ENCODE peak calls at places on chromosomes 5 and 9, in seven cellular contexts. One of them, this sample, is unnamed.

GRCh38 chr9:105089874-105090273 is 154.6 kb upstream of the SLC44A1 start:
- DNase-seq in hypothalamus: no peak
- DNase-seq in kidney epithelial cell: no peak
- DNase-seq in activated CD4-positive, alpha-beta T cell treated with anti-CD3 and anti-CD28 coated beads for 48 hours: no peak
- DNase-seq in GM23248: no peak
- DNase-seq in dermis microvascular lymphatic vessel endothelial cell: no peak
- DNase-seq in mesendoderm: no peak
- DNase-seq in this sample: no peak

GRCh38 chr5:171946382-171946781 is 60.1 kb downstream of the FBXW11 start:
- DNase-seq in GM23248: no peak
- DNase-seq in kidney epithelial cell: no peak
- DNase-seq in dermis microvascular lymphatic vessel endothelial cell: no peak
- DNase-seq in mesendoderm: peak; percentile 82
- DNase-seq in activated CD4-positive, alpha-beta T cell treated with anti-CD3 and anti-CD28 coated beads for 48 hours: no peak
- DNase-seq in hypothalamus: no peak
- DNase-seq in this sample: no peak

GRCh38 chr5:158117467-158118165 is 258.7 kb upstream of the CLINT1 start:
- DNase-seq in hypothalamus: no peak
- DNase-seq in mesendoderm: no peak
- DNase-seq in activated CD4-positive, alpha-beta T cell treated with anti-CD3 and anti-CD28 coated beads for 48 hours: no peak
- DNase-seq in dermis microvascular lymphatic vessel endothelial cell: no peak
- DNase-seq in GM23248: peak; percentile 87
- DNase-seq in kidney epithelial cell: no peak
- DNase-seq in this sample: no peak

GRCh38 chr9:36748322-36748899 is 175.7 kb downstream of the MELK start:
- DNase-seq in mesendoderm: peak; percentile 64
- DNase-seq in GM23248: peak; percentile 68
- DNase-seq in dermis microvascular lymphatic vessel endothelial cell: peak; percentile 57
- DNase-seq in kidney epithelial cell: no peak
- DNase-seq in activated CD4-positive, alpha-beta T cell treated with anti-CD3 and anti-CD28 coated beads for 48 hours: peak; percentile 48
- DNase-seq in hypothalamus: no peak
- DNase-seq in this sample: peak; percentile 36

GRCh38 chr9:79255681-79256080 is 316.1 kb upstream of the TLE4 start:
- DNase-seq in hypothalamus: no peak
- DNase-seq in mesendoderm: no peak
- DNase-seq in GM23248: no peak
- DNase-seq in dermis microvascular lymphatic vessel endothelial cell: no peak
- DNase-seq in kidney epithelial cell: no peak
- DNase-seq in activated CD4-positive, alpha-beta T cell treated with anti-CD3 and anti-CD28 coated beads for 48 hours: no peak
- DNase-seq in this sample: no peak

GRCh38 chr5:80254767-80255424 is 952 bp downstream of the SERINC5 start:
- DNase-seq in hypothalamus: peak; percentile 18
- DNase-seq in dermis microvascular lymphatic vessel endothelial cell: peak; percentile 21
- DNase-seq in activated CD4-positive, alpha-beta T cell treated with anti-CD3 and anti-CD28 coated beads for 48 hours: peak; percentile 39
- DNase-seq in mesendoderm: no peak
- DNase-seq in kidney epithelial cell: no peak
- DNase-seq in GM23248: peak; percentile 63
- DNase-seq in this sample: no peak

GRCh38 chr5:179128041-179128365 is 67.8 kb downstream of the ZNF354C start:
- DNase-seq in kidney epithelial cell: no peak
- DNase-seq in hypothalamus: no peak
- DNase-seq in activated CD4-positive, alpha-beta T cell treated with anti-CD3 and anti-CD28 coated beads for 48 hours: no peak
- DNase-seq in dermis microvascular lymphatic vessel endothelial cell: no peak
- DNase-seq in GM23248: no peak
- DNase-seq in mesendoderm: no peak
- DNase-seq in this sample: no peak

GRCh38 chr5:1468247-1468612 is 23.0 kb upstream of the SLC6A3 start:
- DNase-seq in dermis microvascular lymphatic vessel endothelial cell: peak; percentile 26
- DNase-seq in activated CD4-positive, alpha-beta T cell treated with anti-CD3 and anti-CD28 coated beads for 48 hours: peak; percentile 46
- DNase-seq in mesendoderm: peak; percentile 61
- DNase-seq in kidney epithelial cell: no peak
- DNase-seq in hypothalamus: no peak
- DNase-seq in GM23248: peak; percentile 33
- DNase-seq in this sample: peak; percentile 32

GRCh38 chr9:85863875-85864274 is 77.1 kb upstream of the NAA35 start:
- DNase-seq in GM23248: no peak
- DNase-seq in activated CD4-positive, alpha-beta T cell treated with anti-CD3 and anti-CD28 coated beads for 48 hours: no peak
- DNase-seq in hypothalamus: no peak
- DNase-seq in kidney epithelial cell: no peak
- DNase-seq in mesendoderm: no peak
- DNase-seq in dermis microvascular lymphatic vessel endothelial cell: no peak
- DNase-seq in this sample: no peak

GRCh38 chr5:143168171-143168681 is 235.3 kb downstream of the NR3C1 start:
- DNase-seq in activated CD4-positive, alpha-beta T cell treated with anti-CD3 and anti-CD28 coated beads for 48 hours: no peak
- DNase-seq in dermis microvascular lymphatic vessel endothelial cell: no peak
- DNase-seq in hypothalamus: no peak
- DNase-seq in mesendoderm: no peak
- DNase-seq in GM23248: peak; percentile 22
- DNase-seq in kidney epithelial cell: no peak
- DNase-seq in this sample: no peak

GRCh38 chr5:122180863-122181519 is 51.6 kb downstream of the ZNF474 start:
- DNase-seq in activated CD4-positive, alpha-beta T cell treated with anti-CD3 and anti-CD28 coated beads for 48 hours: no peak
- DNase-seq in hypothalamus: no peak
- DNase-seq in kidney epithelial cell: peak; percentile 89
- DNase-seq in dermis microvascular lymphatic vessel endothelial cell: peak; percentile 73
- DNase-seq in mesendoderm: peak; percentile 49
- DNase-seq in GM23248: peak; percentile 94
- DNase-seq in this sample: no peak

GRCh38 chr9:21656776-21657637 is 145.4 kb upstream of the MTAP start:
- DNase-seq in mesendoderm: no peak
- DNase-seq in activated CD4-positive, alpha-beta T cell treated with anti-CD3 and anti-CD28 coated beads for 48 hours: no peak
- DNase-seq in dermis microvascular lymphatic vessel endothelial cell: no peak
- DNase-seq in kidney epithelial cell: no peak
- DNase-seq in hypothalamus: no peak
- DNase-seq in GM23248: peak; percentile 90
- DNase-seq in this sample: no peak

GRCh38 chr5:25028994-25029393 is 384.2 kb upstream of the CDH10 start:
- DNase-seq in mesendoderm: no peak
- DNase-seq in GM23248: no peak
- DNase-seq in hypothalamus: peak; percentile 3
- DNase-seq in activated CD4-positive, alpha-beta T cell treated with anti-CD3 and anti-CD28 coated beads for 48 hours: no peak
- DNase-seq in kidney epithelial cell: no peak
- DNase-seq in dermis microvascular lymphatic vessel endothelial cell: no peak
- DNase-seq in this sample: peak; percentile 7

GRCh38 chr5:35067985-35068384 is 20.2 kb upstream of the AGXT2 start:
- DNase-seq in kidney epithelial cell: no peak
- DNase-seq in hypothalamus: no peak
- DNase-seq in activated CD4-positive, alpha-beta T cell treated with anti-CD3 and anti-CD28 coated beads for 48 hours: no peak
- DNase-seq in dermis microvascular lymphatic vessel endothelial cell: no peak
- DNase-seq in mesendoderm: no peak
- DNase-seq in GM23248: peak; percentile 39
- DNase-seq in this sample: no peak

GRCh38 chr5:65482727-65483473 is 1.2 kb upstream of the ADAMTS6 start:
- DNase-seq in kidney epithelial cell: no peak
- DNase-seq in dermis microvascular lymphatic vessel endothelial cell: peak; percentile 83
- DNase-seq in GM23248: peak; percentile 73
- DNase-seq in activated CD4-positive, alpha-beta T cell treated with anti-CD3 and anti-CD28 coated beads for 48 hours: no peak
- DNase-seq in hypothalamus: no peak
- DNase-seq in mesendoderm: peak; percentile 86
- DNase-seq in this sample: peak; percentile 9

GRCh38 chr5:177094224-177095087 is 7.7 kb downstream of the FGFR4 start:
- DNase-seq in activated CD4-positive, alpha-beta T cell treated with anti-CD3 and anti-CD28 coated beads for 48 hours: no peak
- DNase-seq in mesendoderm: no peak
- DNase-seq in dermis microvascular lymphatic vessel endothelial cell: no peak
- DNase-seq in hypothalamus: no peak
- DNase-seq in kidney epithelial cell: no peak
- DNase-seq in GM23248: no peak
- DNase-seq in this sample: no peak

GRCh38 chr5:166595274-166595951 is 1696.0 kb upstream of the WWC1 start:
- DNase-seq in kidney epithelial cell: no peak
- DNase-seq in hypothalamus: no peak
- DNase-seq in activated CD4-positive, alpha-beta T cell treated with anti-CD3 and anti-CD28 coated beads for 48 hours: no peak
- DNase-seq in mesendoderm: peak; percentile 16
- DNase-seq in GM23248: no peak
- DNase-seq in dermis microvascular lymphatic vessel endothelial cell: no peak
- DNase-seq in this sample: peak; percentile 40

GRCh38 chr5:138032572-138033274 is at the start of gene FAM13B:
- DNase-seq in mesendoderm: peak; percentile 83
- DNase-seq in kidney epithelial cell: no peak
- DNase-seq in activated CD4-positive, alpha-beta T cell treated with anti-CD3 and anti-CD28 coated beads for 48 hours: peak; percentile 86
- DNase-seq in GM23248: peak; percentile 84
- DNase-seq in hypothalamus: peak; percentile 79
- DNase-seq in dermis microvascular lymphatic vessel endothelial cell: peak; percentile 71
- DNase-seq in this sample: peak; percentile 86

GRCh38 chr9:88460583-88461332 is 72.5 kb downstream of the SPIN1 start:
- DNase-seq in kidney epithelial cell: no peak
- DNase-seq in activated CD4-positive, alpha-beta T cell treated with anti-CD3 and anti-CD28 coated beads for 48 hours: peak; percentile 47
- DNase-seq in dermis microvascular lymphatic vessel endothelial cell: no peak
- DNase-seq in GM23248: peak; percentile 37
- DNase-seq in mesendoderm: peak; percentile 59
- DNase-seq in hypothalamus: no peak
- DNase-seq in this sample: no peak

GRCh38 chr5:126939887-126940286 is 90.5 kb downstream of the MARCHF3 start:
- DNase-seq in dermis microvascular lymphatic vessel endothelial cell: no peak
- DNase-seq in activated CD4-positive, alpha-beta T cell treated with anti-CD3 and anti-CD28 coated beads for 48 hours: no peak
- DNase-seq in hypothalamus: no peak
- DNase-seq in GM23248: peak; percentile 27
- DNase-seq in kidney epithelial cell: no peak
- DNase-seq in mesendoderm: no peak
- DNase-seq in this sample: no peak

GRCh38 chr5:150208187-150209015 is 18.5 kb downstream of the SLC6A7 start:
- DNase-seq in activated CD4-positive, alpha-beta T cell treated with anti-CD3 and anti-CD28 coated beads for 48 hours: no peak
- DNase-seq in dermis microvascular lymphatic vessel endothelial cell: no peak
- DNase-seq in kidney epithelial cell: no peak
- DNase-seq in GM23248: peak; percentile 74
- DNase-seq in mesendoderm: peak; percentile 19
- DNase-seq in hypothalamus: no peak
- DNase-seq in this sample: no peak

GRCh38 chr9:72937545-72937944 is 15.3 kb downstream of the ALDH1A1 start:
- DNase-seq in hypothalamus: no peak
- DNase-seq in mesendoderm: no peak
- DNase-seq in dermis microvascular lymphatic vessel endothelial cell: no peak
- DNase-seq in GM23248: no peak
- DNase-seq in kidney epithelial cell: no peak
- DNase-seq in activated CD4-positive, alpha-beta T cell treated with anti-CD3 and anti-CD28 coated beads for 48 hours: no peak
- DNase-seq in this sample: no peak

GRCh38 chr5:107519900-107520354 is 150.8 kb downstream of the EFNA5 start:
- DNase-seq in hypothalamus: no peak
- DNase-seq in kidney epithelial cell: peak; percentile 79
- DNase-seq in GM23248: peak; percentile 4
- DNase-seq in activated CD4-positive, alpha-beta T cell treated with anti-CD3 and anti-CD28 coated beads for 48 hours: no peak
- DNase-seq in dermis microvascular lymphatic vessel endothelial cell: peak; percentile 73
- DNase-seq in mesendoderm: peak; percentile 76
- DNase-seq in this sample: peak; percentile 95

GRCh38 chr9:17531642-17532254 is 47.1 kb upstream of the SH3GL2 start:
- DNase-seq in dermis microvascular lymphatic vessel endothelial cell: peak; percentile 48
- DNase-seq in kidney epithelial cell: peak; percentile 10
- DNase-seq in mesendoderm: peak; percentile 51
- DNase-seq in activated CD4-positive, alpha-beta T cell treated with anti-CD3 and anti-CD28 coated beads for 48 hours: peak; percentile 47
- DNase-seq in hypothalamus: no peak
- DNase-seq in GM23248: peak; percentile 74
- DNase-seq in this sample: peak; percentile 32

GRCh38 chr5:56815657-56816545 is 552 bp downstream of the MAP3K1 start:
- DNase-seq in kidney epithelial cell: no peak
- DNase-seq in dermis microvascular lymphatic vessel endothelial cell: peak; percentile 63
- DNase-seq in activated CD4-positive, alpha-beta T cell treated with anti-CD3 and anti-CD28 coated beads for 48 hours: peak; percentile 60
- DNase-seq in GM23248: peak; percentile 79
- DNase-seq in mesendoderm: peak; percentile 43
- DNase-seq in hypothalamus: no peak
- DNase-seq in this sample: peak; percentile 7

GRCh38 chr5:150612905-150613670 is 27.4 kb upstream of the SYNPO start:
- DNase-seq in hypothalamus: no peak
- DNase-seq in GM23248: no peak
- DNase-seq in kidney epithelial cell: no peak
- DNase-seq in mesendoderm: no peak
- DNase-seq in activated CD4-positive, alpha-beta T cell treated with anti-CD3 and anti-CD28 coated beads for 48 hours: no peak
- DNase-seq in dermis microvascular lymphatic vessel endothelial cell: no peak
- DNase-seq in this sample: no peak

GRCh38 chr5:160925281-160925680 is 73.3 kb upstream of the ATP10B start:
- DNase-seq in dermis microvascular lymphatic vessel endothelial cell: no peak
- DNase-seq in GM23248: no peak
- DNase-seq in mesendoderm: no peak
- DNase-seq in hypothalamus: no peak
- DNase-seq in activated CD4-positive, alpha-beta T cell treated with anti-CD3 and anti-CD28 coated beads for 48 hours: no peak
- DNase-seq in kidney epithelial cell: no peak
- DNase-seq in this sample: no peak

GRCh38 chr5:143575264-143575663 is 171.8 kb upstream of the NR3C1 start:
- DNase-seq in dermis microvascular lymphatic vessel endothelial cell: no peak
- DNase-seq in GM23248: no peak
- DNase-seq in kidney epithelial cell: no peak
- DNase-seq in mesendoderm: no peak
- DNase-seq in activated CD4-positive, alpha-beta T cell treated with anti-CD3 and anti-CD28 coated beads for 48 hours: no peak
- DNase-seq in hypothalamus: no peak
- DNase-seq in this sample: no peak

GRCh38 chr5:133754575-133755169 is 142.3 kb upstream of the FSTL4 start:
- DNase-seq in mesendoderm: peak; percentile 74
- DNase-seq in activated CD4-positive, alpha-beta T cell treated with anti-CD3 and anti-CD28 coated beads for 48 hours: peak; percentile 41
- DNase-seq in dermis microvascular lymphatic vessel endothelial cell: peak; percentile 39
- DNase-seq in hypothalamus: no peak
- DNase-seq in GM23248: peak; percentile 51
- DNase-seq in kidney epithelial cell: no peak
- DNase-seq in this sample: peak; percentile 35

GRCh38 chr9:28073278-28073677 is 500.0 kb upstream of the C9orf72 start:
- DNase-seq in hypothalamus: no peak
- DNase-seq in mesendoderm: peak; percentile 68
- DNase-seq in dermis microvascular lymphatic vessel endothelial cell: peak; percentile 26
- DNase-seq in GM23248: peak; percentile 72
- DNase-seq in activated CD4-positive, alpha-beta T cell treated with anti-CD3 and anti-CD28 coated beads for 48 hours: peak; percentile 2
- DNase-seq in kidney epithelial cell: peak; percentile 10
- DNase-seq in this sample: no peak